ENCODE peak calls at places on chromosomes 6 and 20, in seven cellular contexts. K is mucosa of gallbladder; P is HEK293T; O is posterior cingulate gyrus; D is GM18507; T is AG04450; B is effector CD4-positive, alpha-beta T cell. J is an unnamed sample.

GRCh38 chr20:24018796-24019195 is 30.2 kb upstream of the GGTLC1 start:
- DNase-seq in K (no peak), P (no peak), O (no peak), D (no peak), T (no peak), B (no peak), J (no peak)

GRCh38 chr20:805713-806112 is 27.8 kb upstream of the FAM110A start:
- DNase-seq in K (no peak), P (no peak), O (no peak), D (no peak), T (no peak), B (no peak), J (no peak)

GRCh38 chr20:62770916-62771315 is 25.4 kb upstream of the MRGBP start:
- DNase-seq in K (no peak), P (no peak), O (no peak), D (no peak), T (no peak), B (no peak), J (no peak)

GRCh38 chr20:17844549-17845298 is 123.9 kb downstream of the SNX5 start:
- DNase-seq in K (no peak), P (no peak), O (no peak), D (no peak), T (no peak), B (no peak), J (no peak)

GRCh38 chr6:14784596-14785360 is 461.1 kb upstream of the JARID2 start:
- DNase-seq in K (no peak), P (no peak), O (no peak), D (no peak), T (no peak), B (no peak), J (peak; percentile 42)

GRCh38 chr6:87941556-87942358 is 105.9 kb upstream of the SPACA1 start:
- DNase-seq in K (no peak), P (no peak), O (no peak), D (no peak), T (no peak), B (no peak), J (no peak)

GRCh38 chr6:42783876-42784738 is 2.3 kb downstream of the BICRAL start:
- DNase-seq in K (no peak), P (no peak), O (no peak), D (no peak), T (no peak), B (no peak), J (no peak)

GRCh38 chr6:53728570-53729194 is 63.1 kb upstream of the KLHL31 start:
- DNase-seq in K (no peak), P (peak; percentile 50), O (peak; percentile 67), D (peak; percentile 20), T (peak; percentile 11), B (peak; percentile 42), J (peak; percentile 71)

GRCh38 chr20:12201289-12201991 is 283.7 kb downstream of the BTBD3 start:
- DNase-seq in K (no peak), P (no peak), O (no peak), D (no peak), T (no peak), B (no peak), J (no peak)

J was measured in activated CD4-positive, alpha-beta T cell treated with anti-CD3 and anti-CD28 coated beads for 36 hours.